ENCODE peak calls at places on chromosomes 1 and 21, in eight cellular contexts. One of them, this sample, is unnamed.

GRCh38 chr21:38159355-38159754 is 97.4 kb upstream of the KCNJ15 start:
- DNase-seq in endothelial cell: peak; percentile 62
- DNase-seq in heart left ventricle: no peak
- DNase-seq in endodermal cell: peak; percentile 88
- DNase-seq in HEK293T: peak; percentile 65
- DNase-seq in fibroblast of pulmonary artery: peak; percentile 89
- DNase-seq in mammary epithelial cell: peak; percentile 52
- DNase-seq in T-helper 9 cell: peak; percentile 12
- DNase-seq in this sample: peak; percentile 70

GRCh38 chr21:35324372-35325220 is 275.5 kb upstream of the RUNX1 start:
- DNase-seq in heart left ventricle: no peak
- DNase-seq in endodermal cell: no peak
- DNase-seq in HEK293T: no peak
- DNase-seq in fibroblast of pulmonary artery: peak; percentile 61
- DNase-seq in T-helper 9 cell: no peak
- DNase-seq in mammary epithelial cell: peak; percentile 39
- DNase-seq in endothelial cell: no peak
- DNase-seq in this sample: peak; percentile 76

GRCh38 chr1:85748120-85748519 is 39.9 kb upstream of the ZNHIT6 start:
- DNase-seq in fibroblast of pulmonary artery: no peak
- DNase-seq in HEK293T: no peak
- DNase-seq in heart left ventricle: no peak
- DNase-seq in mammary epithelial cell: no peak
- DNase-seq in endodermal cell: no peak
- DNase-seq in endothelial cell: no peak
- DNase-seq in T-helper 9 cell: no peak
- DNase-seq in this sample: no peak

GRCh38 chr1:17475729-17476128 is 36.3 kb upstream of the RCC2 start:
- DNase-seq in fibroblast of pulmonary artery: peak; percentile 81
- DNase-seq in heart left ventricle: peak; percentile 34
- DNase-seq in mammary epithelial cell: peak; percentile 92
- DNase-seq in endothelial cell: no peak
- DNase-seq in T-helper 9 cell: no peak
- DNase-seq in endodermal cell: no peak
- DNase-seq in HEK293T: no peak
- DNase-seq in this sample: peak; percentile 96

GRCh38 chr1:1917995-1918900 is 831 bp downstream of the TMEM52 start:
- DNase-seq in endothelial cell: peak; percentile 13
- DNase-seq in fibroblast of pulmonary artery: no peak
- DNase-seq in T-helper 9 cell: no peak
- DNase-seq in heart left ventricle: peak; percentile 70
- DNase-seq in HEK293T: no peak
- DNase-seq in endodermal cell: no peak
- DNase-seq in mammary epithelial cell: no peak
- DNase-seq in this sample: no peak

GRCh38 chr1:24752305-24752704 is 7.1 kb downstream of the CLIC4 start:
- DNase-seq in HEK293T: no peak
- DNase-seq in endodermal cell: no peak
- DNase-seq in mammary epithelial cell: no peak
- DNase-seq in endothelial cell: no peak
- DNase-seq in T-helper 9 cell: no peak
- DNase-seq in fibroblast of pulmonary artery: no peak
- DNase-seq in heart left ventricle: no peak
- DNase-seq in this sample: no peak

GRCh38 chr1:2875677-2876531 is 74.4 kb upstream of the TTC34 start:
- DNase-seq in heart left ventricle: no peak
- DNase-seq in endodermal cell: no peak
- DNase-seq in fibroblast of pulmonary artery: no peak
- DNase-seq in HEK293T: no peak
- DNase-seq in T-helper 9 cell: no peak
- DNase-seq in endothelial cell: peak; percentile 38
- DNase-seq in mammary epithelial cell: no peak
- DNase-seq in this sample: no peak

GRCh38 chr1:25028910-25029599 is 99.0 kb upstream of the RUNX3 start:
- DNase-seq in endodermal cell: no peak
- DNase-seq in mammary epithelial cell: no peak
- DNase-seq in HEK293T: no peak
- DNase-seq in heart left ventricle: no peak
- DNase-seq in fibroblast of pulmonary artery: no peak
- DNase-seq in endothelial cell: no peak
- DNase-seq in T-helper 9 cell: no peak
- DNase-seq in this sample: no peak

GRCh38 chr1:56938636-56939035 is 27.2 kb downstream of the C8B start:
- DNase-seq in mammary epithelial cell: no peak
- DNase-seq in endodermal cell: no peak
- DNase-seq in heart left ventricle: no peak
- DNase-seq in T-helper 9 cell: no peak
- DNase-seq in endothelial cell: no peak
- DNase-seq in fibroblast of pulmonary artery: no peak
- DNase-seq in HEK293T: no peak
- DNase-seq in this sample: no peak

GRCh38 chr1:185565314-185565713 is 168.9 kb upstream of the HMCN1 start:
- DNase-seq in mammary epithelial cell: peak; percentile 96
- DNase-seq in HEK293T: no peak
- DNase-seq in endothelial cell: no peak
- DNase-seq in endodermal cell: no peak
- DNase-seq in fibroblast of pulmonary artery: peak; percentile 69
- DNase-seq in T-helper 9 cell: no peak
- DNase-seq in heart left ventricle: no peak
- DNase-seq in this sample: peak; percentile 94

GRCh38 chr1:84674021-84674420 is 16.2 kb downstream of the SSX2IP start:
- DNase-seq in endodermal cell: no peak
- DNase-seq in heart left ventricle: no peak
- DNase-seq in mammary epithelial cell: no peak
- DNase-seq in HEK293T: no peak
- DNase-seq in T-helper 9 cell: no peak
- DNase-seq in fibroblast of pulmonary artery: no peak
- DNase-seq in endothelial cell: no peak
- DNase-seq in this sample: no peak

GRCh38 chr1:223700942-223701637 is 11.2 kb upstream of the CAPN2 start:
- DNase-seq in endodermal cell: peak; percentile 73
- DNase-seq in endothelial cell: no peak
- DNase-seq in heart left ventricle: no peak
- DNase-seq in mammary epithelial cell: peak; percentile 94
- DNase-seq in fibroblast of pulmonary artery: peak; percentile 96
- DNase-seq in T-helper 9 cell: no peak
- DNase-seq in HEK293T: no peak
- DNase-seq in this sample: peak; percentile 97

GRCh38 chr1:165941531-165941930 is 114.1 kb downstream of the UCK2 start:
- DNase-seq in endodermal cell: no peak
- DNase-seq in T-helper 9 cell: no peak
- DNase-seq in mammary epithelial cell: no peak
- DNase-seq in fibroblast of pulmonary artery: no peak
- DNase-seq in HEK293T: no peak
- DNase-seq in heart left ventricle: no peak
- DNase-seq in endothelial cell: no peak
- DNase-seq in this sample: no peak

GRCh38 chr1:110183642-110184167 is 26.4 kb upstream of the KCNC4 start:
- DNase-seq in T-helper 9 cell: no peak
- DNase-seq in endodermal cell: no peak
- DNase-seq in endothelial cell: no peak
- DNase-seq in heart left ventricle: peak; percentile 13
- DNase-seq in mammary epithelial cell: no peak
- DNase-seq in HEK293T: no peak
- DNase-seq in fibroblast of pulmonary artery: no peak
- DNase-seq in this sample: no peak

GRCh38 chr1:24027838-24028468 is 47.8 kb upstream of the SRSF10 start:
- DNase-seq in mammary epithelial cell: peak; percentile 47
- DNase-seq in endothelial cell: no peak
- DNase-seq in HEK293T: no peak
- DNase-seq in T-helper 9 cell: no peak
- DNase-seq in endodermal cell: no peak
- DNase-seq in heart left ventricle: no peak
- DNase-seq in fibroblast of pulmonary artery: peak; percentile 84
- DNase-seq in this sample: no peak

GRCh38 chr21:35035116-35035515 is 14.0 kb downstream of the RUNX1 start:
- DNase-seq in endodermal cell: no peak
- DNase-seq in T-helper 9 cell: no peak
- DNase-seq in mammary epithelial cell: no peak
- DNase-seq in fibroblast of pulmonary artery: no peak
- DNase-seq in HEK293T: no peak
- DNase-seq in endothelial cell: no peak
- DNase-seq in heart left ventricle: no peak
- DNase-seq in this sample: peak; percentile 25

GRCh38 chr1:17551755-17552234 is 12.3 kb downstream of the ARHGEF10L start:
- DNase-seq in endodermal cell: peak; percentile 60
- DNase-seq in heart left ventricle: no peak
- DNase-seq in fibroblast of pulmonary artery: peak; percentile 49
- DNase-seq in mammary epithelial cell: no peak
- DNase-seq in HEK293T: no peak
- DNase-seq in endothelial cell: no peak
- DNase-seq in T-helper 9 cell: no peak
- DNase-seq in this sample: peak; percentile 55

GRCh38 chr21:42632771-42633690 is 20.4 kb upstream of the PDE9A start:
- DNase-seq in T-helper 9 cell: no peak
- DNase-seq in mammary epithelial cell: no peak
- DNase-seq in endodermal cell: peak; percentile 42
- DNase-seq in HEK293T: no peak
- DNase-seq in fibroblast of pulmonary artery: no peak
- DNase-seq in endothelial cell: no peak
- DNase-seq in heart left ventricle: no peak
- DNase-seq in this sample: peak; percentile 43

GRCh38 chr1:91026320-91026719 is 4.5 kb upstream of the ZNF644 start:
- DNase-seq in HEK293T: no peak
- DNase-seq in heart left ventricle: no peak
- DNase-seq in endodermal cell: no peak
- DNase-seq in T-helper 9 cell: no peak
- DNase-seq in endothelial cell: no peak
- DNase-seq in fibroblast of pulmonary artery: no peak
- DNase-seq in mammary epithelial cell: no peak
- DNase-seq in this sample: no peak

GRCh38 chr1:153849487-153850185 is 73.1 kb downstream of the GATAD2B start:
- DNase-seq in fibroblast of pulmonary artery: no peak
- DNase-seq in heart left ventricle: no peak
- DNase-seq in mammary epithelial cell: no peak
- DNase-seq in HEK293T: no peak
- DNase-seq in endothelial cell: no peak
- DNase-seq in endodermal cell: no peak
- DNase-seq in T-helper 9 cell: no peak
- DNase-seq in this sample: no peak

GRCh38 chr1:71104417-71104816 is 23.6 kb upstream of the ZRANB2 start:
- DNase-seq in heart left ventricle: no peak
- DNase-seq in T-helper 9 cell: no peak
- DNase-seq in endothelial cell: no peak
- DNase-seq in endodermal cell: no peak
- DNase-seq in HEK293T: no peak
- DNase-seq in mammary epithelial cell: no peak
- DNase-seq in fibroblast of pulmonary artery: no peak
- DNase-seq in this sample: no peak

GRCh38 chr1:9079980-9080703 is 10.7 kb upstream of the SLC2A5 start:
- DNase-seq in fibroblast of pulmonary artery: no peak
- DNase-seq in mammary epithelial cell: no peak
- DNase-seq in endodermal cell: no peak
- DNase-seq in T-helper 9 cell: no peak
- DNase-seq in HEK293T: no peak
- DNase-seq in heart left ventricle: no peak
- DNase-seq in endothelial cell: no peak
- DNase-seq in this sample: no peak

GRCh38 chr1:54376085-54377039 is 29.8 kb downstream of the SSBP3 start:
- DNase-seq in heart left ventricle: no peak
- DNase-seq in mammary epithelial cell: no peak
- DNase-seq in T-helper 9 cell: no peak
- DNase-seq in HEK293T: no peak
- DNase-seq in endothelial cell: no peak
- DNase-seq in endodermal cell: no peak
- DNase-seq in fibroblast of pulmonary artery: no peak
- DNase-seq in this sample: no peak

GRCh38 chr1:92851729-92852128 is 19.9 kb downstream of the RPL5 start:
- DNase-seq in heart left ventricle: no peak
- DNase-seq in mammary epithelial cell: no peak
- DNase-seq in endodermal cell: no peak
- DNase-seq in T-helper 9 cell: no peak
- DNase-seq in HEK293T: no peak
- DNase-seq in fibroblast of pulmonary artery: peak; percentile 30
- DNase-seq in endothelial cell: no peak
- DNase-seq in this sample: no peak

GRCh38 chr1:27154469-27154990 is 395 bp downstream of the SLC9A1 start:
- DNase-seq in fibroblast of pulmonary artery: no peak
- DNase-seq in T-helper 9 cell: no peak
- DNase-seq in endodermal cell: no peak
- DNase-seq in heart left ventricle: no peak
- DNase-seq in HEK293T: no peak
- DNase-seq in endothelial cell: no peak
- DNase-seq in mammary epithelial cell: no peak
- DNase-seq in this sample: no peak

GRCh38 chr21:33664135-33664534 is 21.8 kb downstream of the ITSN1 start:
- DNase-seq in T-helper 9 cell: no peak
- DNase-seq in endodermal cell: no peak
- DNase-seq in fibroblast of pulmonary artery: no peak
- DNase-seq in endothelial cell: no peak
- DNase-seq in heart left ventricle: no peak
- DNase-seq in mammary epithelial cell: no peak
- DNase-seq in HEK293T: no peak
- DNase-seq in this sample: no peak

GRCh38 chr1:9778905-9779304 is 44.9 kb downstream of the CLSTN1 start:
- DNase-seq in heart left ventricle: no peak
- DNase-seq in endodermal cell: no peak
- DNase-seq in endothelial cell: no peak
- DNase-seq in fibroblast of pulmonary artery: no peak
- DNase-seq in T-helper 9 cell: no peak
- DNase-seq in mammary epithelial cell: no peak
- DNase-seq in HEK293T: no peak
- DNase-seq in this sample: no peak

GRCh38 chr1:160672118-160672517 is 25.3 kb upstream of the SLAMF1 start:
- DNase-seq in endothelial cell: no peak
- DNase-seq in endodermal cell: no peak
- DNase-seq in mammary epithelial cell: no peak
- DNase-seq in fibroblast of pulmonary artery: no peak
- DNase-seq in T-helper 9 cell: no peak
- DNase-seq in heart left ventricle: no peak
- DNase-seq in HEK293T: no peak
- DNase-seq in this sample: no peak

GRCh38 chr21:43331111-43331961 is 95.6 kb downstream of the SIK1 start:
- DNase-seq in heart left ventricle: no peak
- DNase-seq in endothelial cell: no peak
- DNase-seq in fibroblast of pulmonary artery: no peak
- DNase-seq in endodermal cell: no peak
- DNase-seq in mammary epithelial cell: no peak
- DNase-seq in HEK293T: no peak
- DNase-seq in T-helper 9 cell: no peak
- DNase-seq in this sample: no peak

GRCh38 chr1:9689971-9690381 is 38.4 kb downstream of the PIK3CD start:
- DNase-seq in endothelial cell: peak; percentile 57
- DNase-seq in mammary epithelial cell: no peak
- DNase-seq in endodermal cell: peak; percentile 85
- DNase-seq in T-helper 9 cell: no peak
- DNase-seq in fibroblast of pulmonary artery: peak; percentile 16
- DNase-seq in HEK293T: peak; percentile 26
- DNase-seq in heart left ventricle: peak; percentile 69
- DNase-seq in this sample: peak; percentile 70

This sample was measured in islet precursor cell.